ENCODE peak calls at places on chromosomes 7 and 10, in four cellular contexts. R is tibial artery, Z is upper lobe of right lung, V is sigmoid colon. U is an unnamed sample.

GRCh38 chr10:43024942-43025700 is 51.7 kb upstream of the RET start:
- DNase-seq in V (no peak), Z (peak), R (no peak), U (no peak)

GRCh38 chr7:111424768-111425167 is 137.5 kb downstream of the IMMP2L start:
- DNase-seq in Z (no peak), R (no peak), V (no peak), U (no peak)

GRCh38 chr7:151012921-151013347 is 11.4 kb downstream of the ATG9B start:
- DNase-seq in R (no peak), V (peak), Z (no peak), U (peak)

GRCh38 chr10:47354162-47354561 is 6.0 kb downstream of the RBP3 start:
- DNase-seq in R (no peak), Z (no peak), V (no peak), U (no peak)

GRCh38 chr10:15719062-15719898 is 442 bp downstream of the ITGA8 start:
- DNase-seq in V (no peak), Z (no peak), R (no peak), U (peak)

GRCh38 chr10:13845897-13846296 is 259.1 kb downstream of the PRPF18 start:
- DNase-seq in R (no peak), Z (no peak), V (no peak), U (no peak)

GRCh38 chr10:86177483-86178155 is 189.0 kb downstream of the GRID1 start:
- DNase-seq in V (no peak), Z (peak), R (no peak), U (no peak)

GRCh38 chr7:100369105-100369504 is 4.2 kb upstream of the PILRA start:
- DNase-seq in Z (peak), V (peak), R (peak), U (no peak)

GRCh38 chr10:24207781-24208611 is 942 bp upstream of the KIAA1217 start:
- DNase-seq in V (no peak), Z (no peak), R (no peak), U (peak)

GRCh38 chr10:122490786-122491680 is 29.7 kb downstream of the HTRA1 start:
- DNase-seq in R (no peak), V (peak), Z (peak), U (no peak)

GRCh38 chr7:64045301-64046040 is at the start of gene ZNF727:
- DNase-seq in V (peak), Z (peak), R (peak), U (no peak)

GRCh38 chr7:130091999-130092398 is 21.7 kb downstream of the KLHDC10 start:
- DNase-seq in Z (no peak), V (no peak), R (no peak), U (no peak)

GRCh38 chr7:130095812-130096211 is 25.5 kb downstream of the KLHDC10 start:
- DNase-seq in R (no peak), Z (no peak), V (no peak), U (no peak)

GRCh38 chr7:130099331-130099730 is 29.0 kb downstream of the KLHDC10 start:
- DNase-seq in R (no peak), Z (no peak), V (no peak), U (no peak)

GRCh38 chr7:130092598-130092997 is 22.3 kb downstream of the KLHDC10 start:
- DNase-seq in R (no peak), V (no peak), Z (no peak), U (no peak)

DNA sequence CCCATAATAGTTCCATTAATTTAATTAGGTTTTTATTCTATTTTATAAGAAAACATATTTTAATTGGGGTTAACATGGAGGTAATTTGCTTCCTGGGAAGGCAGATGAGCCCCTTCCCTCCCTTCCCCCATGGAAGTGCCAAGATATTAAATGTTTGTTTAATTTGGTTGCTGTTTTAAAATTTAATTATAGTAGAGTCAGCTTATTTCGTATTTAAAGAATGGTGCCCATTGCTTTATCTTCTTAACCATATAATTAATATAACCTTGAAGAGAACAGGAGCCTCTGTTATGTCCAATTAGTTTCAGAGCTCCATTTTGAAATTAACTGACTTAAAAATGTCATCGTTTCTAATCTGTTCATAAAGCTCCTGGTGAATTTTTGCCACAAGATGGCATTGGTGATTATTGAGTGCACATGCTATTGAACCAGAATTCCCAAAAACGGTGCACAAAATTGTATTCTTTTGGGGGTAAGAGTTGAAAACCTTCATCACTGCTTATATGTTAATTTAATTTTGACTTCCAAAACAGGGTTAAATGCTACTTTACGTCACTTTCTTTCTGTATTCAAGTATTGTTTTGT is 26.0 kb downstream of the KLHDC10 start:
- DNase-seq in V (no peak), R (no peak), Z (no peak), U (no peak)
- TF ChIP-seq CTCF in V (peak), R (no peak), Z (peak), U (no peak)

DNA sequence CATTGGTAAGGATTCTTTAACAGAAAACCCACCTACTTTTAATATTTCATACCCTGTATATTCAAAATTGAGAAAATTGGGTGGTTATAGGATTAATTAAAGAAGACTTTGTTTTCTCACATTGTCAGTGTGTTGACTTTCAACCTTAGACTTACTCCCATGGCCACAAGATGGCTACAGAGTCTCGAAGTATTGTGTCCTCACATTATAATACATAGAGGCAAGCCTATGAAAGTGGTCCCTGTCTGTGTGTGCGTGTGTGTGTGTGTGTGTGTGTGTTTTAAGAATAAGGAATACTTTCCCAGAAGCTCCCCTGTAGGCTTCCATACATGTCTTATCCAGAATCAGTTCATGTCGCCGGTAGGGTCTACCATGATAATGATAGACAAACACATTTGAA is 180.0 kb downstream of the PHF14 start:
- DNase-seq in V (no peak), Z (no peak), R (no peak), U (no peak)
- TF ChIP-seq CTCF in V (no peak), Z (peak), R (no peak), U (no peak)

GRCh38 chr10:61742812-61743211 is 80.1 kb downstream of the CABCOCO1 start:
- DNase-seq in R (no peak), V (no peak), Z (no peak), U (no peak)

GRCh38 chr10:61747341-61747740 is 84.6 kb downstream of the CABCOCO1 start:
- DNase-seq in R (no peak), Z (no peak), V (no peak), U (no peak)

GRCh38 chr10:61749271-61749670 is 86.5 kb downstream of the CABCOCO1 start:
- DNase-seq in Z (no peak), V (no peak), R (no peak), U (no peak)

GRCh38 chr10:61744469-61744868 is 81.7 kb downstream of the CABCOCO1 start:
- DNase-seq in V (no peak), R (no peak), Z (no peak), U (no peak)
- TF ChIP-seq CTCF in V (peak), R (no peak), Z (no peak), U (peak)

DNA sequence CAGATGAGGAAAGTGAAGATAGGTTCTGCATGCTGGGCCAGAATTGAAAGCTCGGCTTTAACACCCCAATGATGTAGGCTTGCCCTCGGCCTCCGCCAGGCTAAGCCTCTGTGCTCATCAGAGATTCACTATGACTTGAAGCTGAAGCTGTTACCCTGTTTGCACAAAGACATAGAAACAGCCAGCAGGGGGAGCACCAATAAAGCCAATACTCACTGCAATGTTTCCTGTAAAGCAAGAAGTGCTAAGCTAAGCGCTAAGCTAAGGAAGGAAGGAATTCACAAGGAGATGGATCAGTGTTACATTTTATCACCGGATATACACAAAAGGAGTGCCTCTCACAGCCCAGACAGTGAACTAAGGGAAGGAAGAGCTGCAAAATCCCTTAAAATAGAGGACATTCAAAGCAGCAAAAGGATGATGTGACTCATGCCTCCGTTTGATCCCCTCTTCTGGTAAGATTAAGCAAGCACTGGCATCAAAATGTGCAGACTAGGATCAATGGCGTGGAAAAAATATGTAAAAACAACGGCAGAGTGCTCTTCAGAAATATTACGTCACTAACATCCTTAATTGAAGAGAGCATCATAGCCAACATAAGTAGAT is 153.8 kb downstream of the COBL start:
- DNase-seq in Z (no peak), V (peak), R (peak), U (peak)
- TF ChIP-seq CTCF in Z (peak), V (peak), R (peak), U (peak)